ENCODE peak calls at places on chromosome 21, in eight cellular contexts. One of them, this sample, is unnamed.

GRCh38 chr21:31531967-31532366 is 127.5 kb upstream of the SOD1 start:
- DNase-seq in mucosa of descending colon: no peak
- DNase-seq in suprapubic skin: no peak
- DNase-seq in omental fat pad: no peak
- DNase-seq in fibroblast of lung: no peak
- DNase-seq in foreskin fibroblast: no peak
- DNase-seq in coronary artery: no peak
- DNase-seq in CD4-positive, alpha-beta T cell: no peak
- DNase-seq in this sample: no peak

GRCh38 chr21:38114717-38115333 is 142.0 kb upstream of the KCNJ15 start:
- DNase-seq in fibroblast of lung: no peak
- DNase-seq in coronary artery: no peak
- DNase-seq in suprapubic skin: no peak
- DNase-seq in CD4-positive, alpha-beta T cell: no peak
- DNase-seq in mucosa of descending colon: no peak
- DNase-seq in foreskin fibroblast: no peak
- DNase-seq in omental fat pad: no peak
- DNase-seq in this sample: no peak

GRCh38 chr21:26966978-26967913 is at the start of gene ADAMTS5:
- DNase-seq in CD4-positive, alpha-beta T cell: no peak
- DNase-seq in fibroblast of lung: peak
- DNase-seq in coronary artery: peak
- DNase-seq in suprapubic skin: peak
- DNase-seq in mucosa of descending colon: peak
- DNase-seq in foreskin fibroblast: peak
- DNase-seq in omental fat pad: no peak
- DNase-seq in this sample: no peak

GRCh38 chr21:39647476-39647875 is 34.7 kb downstream of the B3GALT5 start:
- DNase-seq in mucosa of descending colon: no peak
- DNase-seq in coronary artery: peak
- DNase-seq in omental fat pad: no peak
- DNase-seq in foreskin fibroblast: peak
- DNase-seq in CD4-positive, alpha-beta T cell: no peak
- DNase-seq in suprapubic skin: no peak
- DNase-seq in fibroblast of lung: peak
- DNase-seq in this sample: no peak

GRCh38 chr21:21102874-21103273 is 104.7 kb downstream of the NCAM2 start:
- DNase-seq in mucosa of descending colon: no peak
- DNase-seq in omental fat pad: no peak
- DNase-seq in coronary artery: no peak
- DNase-seq in foreskin fibroblast: no peak
- DNase-seq in CD4-positive, alpha-beta T cell: no peak
- DNase-seq in suprapubic skin: no peak
- DNase-seq in fibroblast of lung: no peak
- DNase-seq in this sample: no peak

GRCh38 chr21:30391615-30392014 is 4.2 kb upstream of the KRTAP13-1 start:
- DNase-seq in omental fat pad: no peak
- DNase-seq in fibroblast of lung: no peak
- DNase-seq in suprapubic skin: no peak
- DNase-seq in coronary artery: no peak
- DNase-seq in mucosa of descending colon: no peak
- DNase-seq in foreskin fibroblast: no peak
- DNase-seq in CD4-positive, alpha-beta T cell: no peak
- DNase-seq in this sample: no peak

GRCh38 chr21:21624674-21625073 is 626.5 kb downstream of the NCAM2 start:
- DNase-seq in mucosa of descending colon: no peak
- DNase-seq in coronary artery: no peak
- DNase-seq in CD4-positive, alpha-beta T cell: no peak
- DNase-seq in fibroblast of lung: peak
- DNase-seq in suprapubic skin: no peak
- DNase-seq in omental fat pad: no peak
- DNase-seq in foreskin fibroblast: peak
- DNase-seq in this sample: no peak

GRCh38 chr21:42766756-42767560 is 112.4 kb downstream of the WDR4 start:
- DNase-seq in omental fat pad: no peak
- DNase-seq in coronary artery: no peak
- DNase-seq in suprapubic skin: no peak
- DNase-seq in fibroblast of lung: no peak
- DNase-seq in CD4-positive, alpha-beta T cell: no peak
- DNase-seq in mucosa of descending colon: no peak
- DNase-seq in foreskin fibroblast: no peak
- DNase-seq in this sample: no peak

GRCh38 chr21:14260459-14260764 is 44.5 kb downstream of the RBM11 start:
- DNase-seq in CD4-positive, alpha-beta T cell: no peak
- DNase-seq in foreskin fibroblast: no peak
- DNase-seq in fibroblast of lung: no peak
- DNase-seq in omental fat pad: no peak
- DNase-seq in coronary artery: no peak
- DNase-seq in suprapubic skin: no peak
- DNase-seq in mucosa of descending colon: no peak
- DNase-seq in this sample: no peak

GRCh38 chr21:29232601-29233541 is 65.9 kb upstream of the BACH1 start:
- DNase-seq in coronary artery: no peak
- DNase-seq in mucosa of descending colon: no peak
- DNase-seq in suprapubic skin: no peak
- DNase-seq in CD4-positive, alpha-beta T cell: no peak
- DNase-seq in omental fat pad: no peak
- DNase-seq in fibroblast of lung: no peak
- DNase-seq in foreskin fibroblast: peak
- DNase-seq in this sample: no peak
- TF ChIP-seq CTCF in coronary artery: no peak
- TF ChIP-seq CTCF in mucosa of descending colon: no peak
- TF ChIP-seq CTCF in suprapubic skin: no peak
- TF ChIP-seq CTCF in CD4-positive, alpha-beta T cell: no peak
- TF ChIP-seq CTCF in omental fat pad: no peak
- TF ChIP-seq CTCF in fibroblast of lung: no peak
- TF ChIP-seq CTCF in foreskin fibroblast: no peak
- TF ChIP-seq CTCF in this sample: no peak

DNA sequence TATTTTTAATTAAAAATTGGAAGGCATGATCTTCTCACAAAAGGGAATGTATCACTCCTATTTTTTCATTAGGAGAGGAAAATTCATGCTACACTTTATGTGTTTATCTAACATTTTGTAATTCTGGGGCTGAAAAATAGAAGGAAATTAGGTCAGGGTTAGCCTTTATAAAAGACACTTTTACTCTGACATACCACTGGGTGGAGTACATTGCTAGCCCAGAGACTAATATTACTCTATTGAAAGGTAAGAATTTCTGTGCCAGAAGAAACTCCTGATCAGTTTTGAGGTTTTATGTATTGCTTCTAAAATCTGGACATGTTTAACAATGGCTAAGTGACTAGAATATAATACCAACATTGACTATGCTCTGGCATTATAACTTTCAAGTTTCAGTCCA is 724.6 kb downstream of the USP25 start:
- DNase-seq in omental fat pad: no peak
- DNase-seq in foreskin fibroblast: peak
- DNase-seq in coronary artery: no peak
- DNase-seq in mucosa of descending colon: no peak
- DNase-seq in fibroblast of lung: peak
- DNase-seq in CD4-positive, alpha-beta T cell: no peak
- DNase-seq in suprapubic skin: no peak
- DNase-seq in this sample: no peak
- TF ChIP-seq CTCF in omental fat pad: no peak
- TF ChIP-seq CTCF in foreskin fibroblast: peak
- TF ChIP-seq CTCF in coronary artery: no peak
- TF ChIP-seq CTCF in mucosa of descending colon: no peak
- TF ChIP-seq CTCF in fibroblast of lung: peak
- TF ChIP-seq CTCF in CD4-positive, alpha-beta T cell: no peak
- TF ChIP-seq CTCF in suprapubic skin: peak
- TF ChIP-seq CTCF in this sample: no peak

GRCh38 chr21:41678016-41678935 is 88.6 kb downstream of the RIPK4 start:
- DNase-seq in suprapubic skin: no peak
- DNase-seq in omental fat pad: no peak
- DNase-seq in foreskin fibroblast: no peak
- DNase-seq in CD4-positive, alpha-beta T cell: no peak
- DNase-seq in mucosa of descending colon: peak
- DNase-seq in coronary artery: no peak
- DNase-seq in fibroblast of lung: no peak
- DNase-seq in this sample: no peak
- TF ChIP-seq CTCF in suprapubic skin: peak
- TF ChIP-seq CTCF in omental fat pad: no peak
- TF ChIP-seq CTCF in foreskin fibroblast: no peak
- TF ChIP-seq CTCF in CD4-positive, alpha-beta T cell: no peak
- TF ChIP-seq CTCF in mucosa of descending colon: no peak
- TF ChIP-seq CTCF in coronary artery: no peak
- TF ChIP-seq CTCF in fibroblast of lung: no peak
- TF ChIP-seq CTCF in this sample: no peak

GRCh38 chr21:33127154-33127893 is 57.4 kb downstream of the OLIG1 start:
- DNase-seq in foreskin fibroblast: peak
- DNase-seq in mucosa of descending colon: peak
- DNase-seq in omental fat pad: peak
- DNase-seq in CD4-positive, alpha-beta T cell: peak
- DNase-seq in fibroblast of lung: peak
- DNase-seq in suprapubic skin: no peak
- DNase-seq in coronary artery: no peak
- DNase-seq in this sample: peak
- TF ChIP-seq CTCF in foreskin fibroblast: peak
- TF ChIP-seq CTCF in mucosa of descending colon: peak
- TF ChIP-seq CTCF in omental fat pad: no peak
- TF ChIP-seq CTCF in CD4-positive, alpha-beta T cell: peak
- TF ChIP-seq CTCF in fibroblast of lung: peak
- TF ChIP-seq CTCF in suprapubic skin: peak
- TF ChIP-seq CTCF in coronary artery: peak
- TF ChIP-seq CTCF in this sample: peak

DNA sequence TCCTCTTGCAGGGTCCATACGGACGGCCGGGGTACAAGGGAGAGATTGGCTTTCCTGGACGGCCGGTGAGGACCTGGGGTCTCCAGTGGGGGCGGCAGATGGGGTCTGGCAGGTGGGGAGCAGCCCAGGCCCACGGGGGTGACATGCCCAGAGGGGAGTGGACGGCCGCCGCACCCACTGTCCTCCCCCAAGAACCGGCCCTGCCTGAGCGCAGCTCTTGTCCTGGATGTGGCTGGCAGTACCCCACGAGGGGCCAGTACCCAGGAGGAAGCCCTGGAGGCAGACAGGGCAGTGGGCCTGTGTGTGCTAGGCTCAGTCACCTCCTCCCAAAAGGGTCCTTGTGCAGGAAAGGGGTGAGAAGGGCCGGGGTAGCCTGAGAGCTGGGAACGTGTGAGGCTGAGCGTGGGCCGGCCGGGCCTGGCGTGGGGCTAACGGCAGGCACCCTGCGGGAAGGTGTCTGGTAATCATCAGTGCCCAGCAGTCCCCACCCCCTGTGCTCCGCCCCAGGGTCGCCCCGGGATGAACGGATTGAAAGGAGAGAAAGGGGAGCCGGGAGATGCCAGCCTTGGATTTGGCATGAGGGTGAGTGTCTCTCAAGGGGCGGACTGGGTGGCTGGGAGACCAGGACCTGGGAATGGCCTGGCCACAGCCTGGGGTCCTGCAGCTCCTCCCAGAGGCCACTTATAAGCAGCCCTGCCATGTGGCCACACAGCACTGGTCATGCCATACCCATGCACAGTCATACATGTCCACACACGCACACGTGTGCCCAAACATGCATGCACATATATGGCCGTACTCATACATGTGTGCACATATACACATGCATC is 47.2 kb downstream of the SLC19A1 start:
- DNase-seq in omental fat pad: no peak
- DNase-seq in fibroblast of lung: no peak
- DNase-seq in coronary artery: no peak
- DNase-seq in CD4-positive, alpha-beta T cell: no peak
- DNase-seq in foreskin fibroblast: no peak
- DNase-seq in mucosa of descending colon: no peak
- DNase-seq in suprapubic skin: no peak
- DNase-seq in this sample: no peak
- TF ChIP-seq CTCF in omental fat pad: no peak
- TF ChIP-seq CTCF in fibroblast of lung: no peak
- TF ChIP-seq CTCF in coronary artery: no peak
- TF ChIP-seq CTCF in CD4-positive, alpha-beta T cell: no peak
- TF ChIP-seq CTCF in foreskin fibroblast: no peak
- TF ChIP-seq CTCF in mucosa of descending colon: no peak
- TF ChIP-seq CTCF in suprapubic skin: no peak
- TF ChIP-seq CTCF in this sample: no peak

GRCh38 chr21:45555557-45556301 is 13.5 kb upstream of the SLC19A1 start:
- DNase-seq in mucosa of descending colon: peak
- DNase-seq in coronary artery: peak
- DNase-seq in fibroblast of lung: peak
- DNase-seq in foreskin fibroblast: peak
- DNase-seq in suprapubic skin: peak
- DNase-seq in omental fat pad: no peak
- DNase-seq in CD4-positive, alpha-beta T cell: peak
- DNase-seq in this sample: no peak
- TF ChIP-seq CTCF in mucosa of descending colon: peak
- TF ChIP-seq CTCF in coronary artery: peak
- TF ChIP-seq CTCF in fibroblast of lung: peak
- TF ChIP-seq CTCF in foreskin fibroblast: peak
- TF ChIP-seq CTCF in suprapubic skin: peak
- TF ChIP-seq CTCF in omental fat pad: no peak
- TF ChIP-seq CTCF in CD4-positive, alpha-beta T cell: peak
- TF ChIP-seq CTCF in this sample: peak

DNA sequence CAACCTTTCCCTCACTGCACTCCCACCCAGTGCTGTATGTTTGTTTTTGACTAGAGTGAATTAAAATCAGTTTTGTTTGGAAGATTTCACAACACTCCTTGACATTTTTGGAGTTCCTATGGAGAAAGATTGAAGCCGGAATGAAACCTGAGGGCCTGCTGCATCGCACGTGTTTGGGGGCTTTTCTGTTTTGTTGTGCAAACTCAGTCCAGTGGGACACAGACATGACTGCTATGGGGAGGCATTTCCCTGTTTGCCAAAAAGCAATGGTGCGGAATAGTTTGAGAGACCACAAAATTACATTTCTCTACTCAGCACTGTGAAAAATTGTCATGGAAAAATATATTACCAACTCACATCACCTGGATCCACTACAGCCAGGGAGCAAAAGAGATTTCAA is 43.8 kb upstream of the KCNE2 start:
- DNase-seq in coronary artery: no peak
- DNase-seq in mucosa of descending colon: no peak
- DNase-seq in fibroblast of lung: no peak
- DNase-seq in foreskin fibroblast: no peak
- DNase-seq in CD4-positive, alpha-beta T cell: no peak
- DNase-seq in omental fat pad: no peak
- DNase-seq in suprapubic skin: no peak
- DNase-seq in this sample: no peak
- TF ChIP-seq CTCF in coronary artery: no peak
- TF ChIP-seq CTCF in mucosa of descending colon: no peak
- TF ChIP-seq CTCF in fibroblast of lung: no peak
- TF ChIP-seq CTCF in foreskin fibroblast: no peak
- TF ChIP-seq CTCF in CD4-positive, alpha-beta T cell: no peak
- TF ChIP-seq CTCF in omental fat pad: no peak
- TF ChIP-seq CTCF in suprapubic skin: no peak
- TF ChIP-seq CTCF in this sample: no peak

This sample was measured in natural killer cell.